ENCODE peak calls at places on chromosomes 7 and 10, in ten cellular contexts. G is KG1, Y is NCI-H2081, C is AML-193, U is cardiac fibroblast, O is nephron progenitor cell, M is heart left ventricle, T is GM13977, B is NCI-H187 treated with DMSO at 0.1 percent for 48 hours, F is LoVo. J is an unnamed sample.

GRCh38 chr7:27176962-27177794 is 3.1 kb upstream of the HOXA10 start:
- DNase-seq in G (no peak), Y (no peak), C (no peak), U (no peak), O (peak; percentile 26), M (no peak), T (no peak), B (no peak), F (no peak), J (no peak)

GRCh38 chr7:16431646-16432424 is 10.5 kb upstream of the CRPPA start:
- DNase-seq in G (no peak), Y (peak; percentile 57), C (peak; percentile 37), U (peak; percentile 51), O (no peak), M (no peak), T (peak; percentile 17), B (no peak), F (peak; percentile 50), J (peak; percentile 19)

GRCh38 chr7:99928994-99929729 is at the start of gene GJC3:
- DNase-seq in G (no peak), Y (peak; percentile 81), C (peak; percentile 58), U (peak; percentile 65), O (peak; percentile 53), M (peak; percentile 80), T (peak; percentile 48), B (no peak), F (peak; percentile 79), J (peak; percentile 79)

GRCh38 chr10:48444861-48445841 is 138.7 kb downstream of the MAPK8 start:
- DNase-seq in G (no peak), Y (peak; percentile 45), C (no peak), U (no peak), O (no peak), M (no peak), T (peak; percentile 12), B (no peak), F (peak; percentile 1), J (no peak)

GRCh38 chr7:106102387-106102966 is 9.6 kb downstream of the SYPL1 start:
- DNase-seq in G (no peak), Y (no peak), C (no peak), U (no peak), O (no peak), M (no peak), T (no peak), B (no peak), F (no peak), J (no peak)

GRCh38 chr10:114285961-114286441 is 46.9 kb downstream of the VWA2 start:
- DNase-seq in G (no peak), Y (no peak), C (no peak), U (no peak), O (no peak), M (no peak), T (no peak), B (no peak), F (no peak), J (no peak)

GRCh38 chr7:86964973-86965726 is 94.3 kb downstream of the ELAPOR2 start:
- DNase-seq in G (no peak), Y (no peak), C (no peak), U (no peak), O (no peak), M (no peak), T (no peak), B (no peak), F (no peak), J (no peak)

GRCh38 chr10:75228278-75228677 is 7.5 kb downstream of the COMTD1 start:
- DNase-seq in G (no peak), Y (no peak), C (no peak), U (no peak), O (no peak), M (no peak), T (no peak), B (no peak), F (no peak), J (no peak)

GRCh38 chr10:63166742-63167258 is 33.7 kb downstream of the NRBF2 start:
- DNase-seq in G (peak; percentile 49), Y (peak; percentile 60), C (peak; percentile 73), U (peak; percentile 92), O (peak; percentile 20), M (peak; percentile 32), T (no peak), B (no peak), F (peak; percentile 62), J (no peak)

GRCh38 chr10:97531401-97531985 is 32.8 kb downstream of the UBTD1 start:
- DNase-seq in G (no peak), Y (no peak), C (no peak), U (peak; percentile 54), O (no peak), M (no peak), T (no peak), B (no peak), F (no peak), J (no peak)

GRCh38 chr7:47032171-47032915 is 549.6 kb downstream of the TNS3 start:
- DNase-seq in G (no peak), Y (no peak), C (no peak), U (peak; percentile 33), O (no peak), M (no peak), T (no peak), B (no peak), F (no peak), J (no peak)

J was measured in HuH-7.5.